ENCODE peak calls at places on chromosomes 13 and 19, in nine cellular contexts. S, U, X, V, R, M, O, B and T are unnamed samples.

GRCh38 chr13:30305456-30305855 is 1.9 kb downstream of the KATNAL1 start:
- DNase-seq in M (no peak), V (no peak), X (no peak), R (no peak), S (no peak), O (no peak), B (no peak), U (no peak), T (no peak)

GRCh38 chr19:4986471-4986888 is 17.6 kb downstream of the KDM4B start:
- DNase-seq in O (no peak), V (peak; percentile 72), M (peak; percentile 43), B (no peak), R (no peak), X (no peak), U (no peak), S (no peak), T (peak; percentile 61)

GRCh38 chr19:51407631-51408131 is 9.8 kb downstream of the SIGLEC10 start:
- DNase-seq in S (no peak), X (peak; percentile 31), B (peak; percentile 40), M (no peak), U (no peak), R (peak; percentile 79), V (no peak), O (no peak), T (peak; percentile 74)

GRCh38 chr19:48353682-48354081 is 10.1 kb downstream of the TMEM143 start:
- DNase-seq in V (no peak), B (no peak), R (no peak), X (no peak), M (no peak), U (no peak), O (no peak), S (no peak), T (no peak)

GRCh38 chr13:100330662-100331061 is 241.8 kb downstream of the PCCA start:
- DNase-seq in B (no peak), R (no peak), O (no peak), V (no peak), U (no peak), S (no peak), X (no peak), M (no peak), T (no peak)

GRCh38 chr19:38649305-38650179 is 2.1 kb downstream of the ACTN4 start:
- DNase-seq in X (peak; percentile 86), V (no peak), B (no peak), R (peak; percentile 49), O (peak; percentile 51), U (peak; percentile 76), M (peak; percentile 66), S (no peak), T (peak; percentile 55)

GRCh38 chr19:40283414-40284250 is 1.5 kb downstream of the AKT2 start:
- DNase-seq in U (peak; percentile 80), B (peak; percentile 10), O (no peak), V (no peak), X (peak; percentile 76), R (no peak), S (no peak), M (no peak), T (no peak)

GRCh38 chr13:50170447-50171037 is 155.3 kb downstream of the KCNRG start:
- DNase-seq in R (no peak), B (peak; percentile 24), X (no peak), M (no peak), O (no peak), V (no peak), U (no peak), S (no peak), T (no peak)

GRCh38 chr19:3507371-3508120 is 1.4 kb downstream of the FZR1 start:
- DNase-seq in X (peak; percentile 70), U (peak; percentile 56), B (peak; percentile 58), O (no peak), S (no peak), M (no peak), V (peak; percentile 77), R (peak; percentile 73), T (peak; percentile 94)

GRCh38 chr19:4678881-4679379 is 8.8 kb upstream of the MYDGF start:
- DNase-seq in X (no peak), U (no peak), R (peak; percentile 98), O (peak; percentile 48), S (no peak), M (no peak), V (no peak), B (peak; percentile 52), T (peak; percentile 99)